ENCODE peak calls at places on chromosomes 7 and 10, in six cellular contexts. I is HL-60; A is GM12878; L is bronchial epithelial cell; K is CD8-positive, alpha-beta T cell; O is astrocyte of the spinal cord. Q is an unnamed sample.

GRCh38 chr7:101562531-101563197 is 66.4 kb downstream of the MYL10 start:
- DNase-seq in O (no peak), I (no peak), A (no peak), L (no peak), K (no peak), Q (no peak)

GRCh38 chr10:9833871-9834454 is 1183.7 kb upstream of the CELF2 start:
- DNase-seq in L (peak; percentile 77), A (no peak), I (no peak), O (no peak), K (no peak), Q (no peak)

GRCh38 chr10:112779025-112779765 is 170.9 kb upstream of the TCF7L2 start:
- DNase-seq in I (no peak), K (no peak), A (no peak), L (no peak), O (no peak), Q (no peak)

GRCh38 chr10:21049482-21049881 is 152.4 kb upstream of the NEBL start:
- DNase-seq in I (no peak), A (no peak), L (no peak), K (no peak), O (no peak), Q (no peak)

GRCh38 chr7:31938650-31939049 is 131.6 kb downstream of the PDE1C start:
- DNase-seq in O (peak; percentile 43), K (no peak), L (peak; percentile 31), I (no peak), A (no peak), Q (no peak)

GRCh38 chr7:106561657-106562411 is 99.1 kb downstream of the CCDC71L start:
- DNase-seq in A (peak; percentile 42), K (no peak), I (no peak), O (no peak), L (no peak), Q (no peak)

GRCh38 chr7:7779888-7780287 is 61.5 kb upstream of the RPA3 start:
- DNase-seq in O (no peak), I (no peak), L (no peak), K (no peak), A (no peak), Q (peak; percentile 20)

GRCh38 chr7:85274452-85274851 is 87.6 kb upstream of the SEMA3D start:
- DNase-seq in K (no peak), L (no peak), I (no peak), A (no peak), O (no peak), Q (no peak)

GRCh38 chr7:2403718-2404648 is 572 bp downstream of the CHST12 start:
- DNase-seq in I (no peak), L (no peak), A (no peak), O (peak; percentile 36), K (peak; percentile 34), Q (no peak)

GRCh38 chr7:82678716-82679115 is 235.1 kb upstream of the CACNA2D1 start:
- DNase-seq in K (no peak), L (no peak), O (no peak), A (no peak), I (peak; percentile 26), Q (no peak)

GRCh38 chr7:47507514-47507913 is 74.4 kb downstream of the TNS3 start:
- DNase-seq in I (no peak), O (no peak), L (no peak), A (no peak), K (no peak), Q (no peak)

GRCh38 chr7:47503283-47503682 is 78.6 kb downstream of the TNS3 start:
- DNase-seq in K (no peak), O (peak; percentile 41), A (no peak), I (no peak), L (peak; percentile 21), Q (no peak)

GRCh38 chr7:47504546-47505316 is 77.2 kb downstream of the TNS3 start:
- DNase-seq in O (no peak), K (no peak), L (no peak), A (no peak), I (no peak), Q (no peak)

GRCh38 chr7:47506716-47507354 is 75.1 kb downstream of the TNS3 start:
- DNase-seq in L (no peak), I (no peak), A (no peak), K (no peak), O (peak; percentile 76), Q (no peak)

DNA sequence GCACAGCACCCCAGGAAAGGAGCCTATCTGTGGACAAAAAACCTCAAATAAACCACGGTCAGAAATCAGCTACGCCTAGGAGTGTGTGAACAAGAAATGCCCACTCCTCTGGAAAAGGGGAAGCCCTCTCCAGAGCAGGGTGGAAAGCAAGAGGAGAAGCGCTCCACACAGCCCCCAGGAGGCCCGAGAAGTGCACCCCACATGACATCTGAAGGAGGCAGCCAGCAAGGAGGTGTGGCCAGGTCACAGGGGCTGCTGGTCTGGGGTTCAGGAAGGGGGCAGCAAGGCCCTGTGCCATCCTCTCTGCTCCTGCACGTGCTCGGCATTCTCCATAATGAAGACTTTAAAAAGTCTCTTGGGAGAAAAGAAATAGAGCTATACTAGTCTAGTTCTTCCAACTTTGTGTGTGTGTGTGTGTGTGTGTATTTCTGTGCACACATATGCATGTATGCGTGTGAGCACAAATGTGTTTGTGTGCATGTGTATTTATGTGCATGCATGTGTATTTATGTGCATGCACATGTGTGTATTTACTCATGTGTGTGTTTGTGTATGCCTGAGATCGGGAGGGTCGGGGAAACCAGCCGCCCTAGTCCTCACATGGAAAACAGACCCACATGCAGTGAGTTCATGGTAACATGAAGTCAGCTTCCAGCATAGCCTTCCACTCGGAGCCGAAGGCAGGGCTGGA is 76.4 kb downstream of the TNS3 start:
- DNase-seq in O (no peak), L (no peak), K (no peak), I (no peak), A (no peak), Q (no peak)
- H3K4me3 ChIP-seq in O (no peak overlapping the region), L (no peak overlapping the region), K (no peak overlapping the region), I (no peak overlapping the region), A (no peak overlapping the region), Q (no peak overlapping the region)

DNA sequence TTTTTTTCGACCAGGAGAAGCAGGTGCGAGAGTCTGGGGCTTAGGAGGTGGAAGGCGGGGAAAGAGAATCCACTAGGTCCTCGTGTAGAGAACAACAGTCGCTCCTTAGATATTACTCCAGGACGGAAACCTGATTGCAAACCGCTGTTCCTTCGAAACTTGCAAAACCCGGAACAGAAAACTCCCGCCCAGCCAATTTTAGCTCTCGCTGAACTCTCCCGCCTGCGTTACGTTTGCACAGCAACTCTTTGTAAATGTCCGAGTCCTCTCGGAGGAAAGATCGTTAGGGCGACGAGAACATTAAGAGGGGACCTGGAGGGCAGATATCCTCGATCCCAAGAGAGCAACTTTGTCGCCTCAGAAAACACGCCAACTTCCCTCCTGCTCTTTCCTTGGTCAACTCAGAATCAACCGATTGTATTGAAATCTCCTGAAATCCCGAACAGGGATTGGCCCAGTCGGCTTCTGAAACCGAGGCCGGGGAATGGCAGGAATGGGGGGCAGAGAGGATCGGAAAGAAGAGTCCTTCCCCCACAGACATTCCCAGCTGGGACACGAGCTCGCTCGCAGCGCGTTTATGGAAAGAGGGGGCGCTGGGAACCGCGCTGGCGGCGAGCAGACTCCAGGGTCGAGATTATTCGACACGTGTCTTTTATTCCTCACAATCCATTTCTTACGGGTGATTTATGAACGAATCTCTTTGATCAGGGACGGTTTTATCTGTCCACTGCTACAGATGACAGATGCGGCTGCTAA is 9.9 kb downstream of the TWIST1 start:
- DNase-seq in O (peak; percentile 82), A (no peak), K (no peak), L (peak; percentile 13), I (no peak), Q (no peak)
- H3K4me3 ChIP-seq in O (peak overlapping the region; percentile 49), A (no peak overlapping the region), K (no peak overlapping the region), L (no peak overlapping the region), I (no peak overlapping the region), Q (peak overlapping the region; percentile 22)

DNA sequence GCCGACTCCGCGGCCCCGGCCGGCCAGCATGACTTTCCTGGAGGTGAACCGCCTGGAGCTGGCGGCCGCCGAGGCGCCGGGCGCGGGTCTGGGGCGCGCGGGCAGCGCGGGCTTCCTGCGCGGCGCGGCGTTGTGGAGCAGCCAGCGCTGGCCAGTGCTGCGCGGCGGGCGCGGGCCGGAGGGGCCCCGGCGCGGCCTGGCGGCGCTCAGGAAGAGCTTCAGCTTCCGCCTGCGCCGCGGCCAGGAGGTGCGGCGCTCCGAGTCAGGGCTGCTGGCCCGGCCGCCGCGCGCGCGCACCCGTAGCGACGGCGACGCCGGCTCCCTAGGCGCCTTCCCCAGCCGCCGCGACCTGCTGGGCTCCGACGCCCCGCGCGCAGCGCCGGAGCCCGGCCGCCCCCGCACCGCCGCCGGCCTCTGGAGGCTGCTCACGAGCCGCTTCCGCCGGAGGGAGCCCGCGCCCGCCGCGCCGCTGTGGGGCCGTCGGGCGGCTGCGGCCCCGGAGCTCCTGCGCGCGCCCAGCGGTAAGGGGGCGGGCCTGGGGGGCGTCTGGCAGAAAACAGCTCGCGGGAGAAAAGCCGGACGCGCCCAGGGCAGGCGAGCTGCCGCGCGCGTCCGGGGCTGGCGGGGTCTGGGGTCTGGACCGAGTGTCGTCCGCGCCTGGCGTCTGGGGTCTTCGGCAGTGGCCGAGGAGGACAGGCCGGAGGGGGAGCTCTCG is 29.0 kb downstream of the AGAP3 start:
- DNase-seq in L (no peak), O (no peak), I (no peak), K (peak; percentile 23), A (no peak), Q (no peak)
- H3K4me3 ChIP-seq in L (peak overlapping the region; percentile 57), O (no peak overlapping the region), I (no peak overlapping the region), K (no peak overlapping the region), A (no peak overlapping the region), Q (peak overlapping the region; percentile 28)

DNA sequence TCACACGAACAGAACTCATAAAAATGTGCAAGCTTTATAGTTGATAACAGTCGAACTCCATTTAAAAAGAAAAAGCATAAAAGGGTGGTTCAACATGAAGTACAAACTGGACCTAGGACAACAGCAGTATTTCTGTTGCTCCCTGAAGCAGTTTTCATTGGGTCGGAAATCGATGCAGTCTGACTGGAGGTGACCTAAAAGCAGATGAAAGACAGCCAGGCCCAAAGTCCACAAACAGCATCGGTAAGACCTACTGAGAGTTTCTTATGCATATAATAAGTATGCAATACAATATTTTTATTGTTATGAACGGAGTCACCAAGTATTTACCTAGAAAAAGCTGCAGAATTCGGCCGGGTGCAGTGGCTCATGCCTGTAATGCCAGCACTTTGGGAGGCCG is 23.9 kb downstream of the FAM171A1 start:
- DNase-seq in L (no peak), K (no peak), I (no peak), O (no peak), A (no peak), Q (no peak)
- H3K4me3 ChIP-seq in L (no peak overlapping the region), K (no peak overlapping the region), I (no peak overlapping the region), O (no peak overlapping the region), A (no peak overlapping the region), Q (no peak overlapping the region)

Q was measured in prostate gland.